ENCODE peak calls at places on chromosomes 12 and 14, in six cellular contexts. One of them, this sample, is unnamed. For H3K4me1, the result is how much of the 10 kb centered on the place peaks cover.

GRCh38 chr14:38527502-38527878 is 271.6 kb upstream of the CLEC14A start:
- DNase-seq in hepatocyte: no peak
- DNase-seq in keratinocyte: no peak
- DNase-seq in fibroblast of lung: no peak
- DNase-seq in left lung: no peak
- DNase-seq in right cardiac atrium: no peak
- DNase-seq in this sample: no peak

GRCh38 chr14:105860615-105861580 is 334.5 kb downstream of the TMEM121 start:
- DNase-seq in keratinocyte: no peak
- DNase-seq in right cardiac atrium: peak
- DNase-seq in fibroblast of lung: no peak
- DNase-seq in hepatocyte: no peak
- DNase-seq in left lung: peak
- DNase-seq in this sample: peak

GRCh38 chr14:21428930-21429329 is 27.0 kb downstream of the CHD8 start:
- DNase-seq in hepatocyte: no peak
- DNase-seq in right cardiac atrium: no peak
- DNase-seq in keratinocyte: no peak
- DNase-seq in left lung: no peak
- DNase-seq in fibroblast of lung: no peak
- DNase-seq in this sample: no peak

GRCh38 chr14:54453252-54453651 is 12.1 kb upstream of the CNIH1 start:
- DNase-seq in hepatocyte: no peak
- DNase-seq in fibroblast of lung: no peak
- DNase-seq in keratinocyte: peak
- DNase-seq in left lung: no peak
- DNase-seq in right cardiac atrium: no peak
- DNase-seq in this sample: no peak

GRCh38 chr14:91399868-91400640 is 17.6 kb downstream of the CCDC88C start:
- DNase-seq in right cardiac atrium: no peak
- DNase-seq in keratinocyte: no peak
- DNase-seq in fibroblast of lung: no peak
- DNase-seq in left lung: no peak
- DNase-seq in hepatocyte: no peak
- DNase-seq in this sample: peak

GRCh38 chr12:120367924-120368788 is 808 bp downstream of the MSI1 start:
- DNase-seq in keratinocyte: no peak
- DNase-seq in hepatocyte: peak
- DNase-seq in fibroblast of lung: peak
- DNase-seq in left lung: no peak
- DNase-seq in right cardiac atrium: peak
- DNase-seq in this sample: no peak

GRCh38 chr12:96720363-96720705 is 186.7 kb upstream of the NEDD1 start:
- DNase-seq in keratinocyte: no peak
- DNase-seq in right cardiac atrium: no peak
- DNase-seq in hepatocyte: peak
- DNase-seq in left lung: no peak
- DNase-seq in fibroblast of lung: no peak
- DNase-seq in this sample: peak

GRCh38 chr14:104641753-104642539 is 37.4 kb upstream of the TMEM179 start:
- DNase-seq in keratinocyte: no peak
- DNase-seq in hepatocyte: no peak
- DNase-seq in left lung: no peak
- DNase-seq in fibroblast of lung: no peak
- DNase-seq in right cardiac atrium: no peak
- DNase-seq in this sample: no peak

GRCh38 chr14:63470877-63471565 is 72.2 kb downstream of the PPP2R5E start:
- DNase-seq in right cardiac atrium: no peak
- DNase-seq in keratinocyte: peak
- DNase-seq in hepatocyte: peak
- DNase-seq in left lung: no peak
- DNase-seq in fibroblast of lung: peak
- DNase-seq in this sample: no peak

GRCh38 chr12:78641837-78642423 is 222.6 kb upstream of the SYT1 start:
- DNase-seq in hepatocyte: no peak
- DNase-seq in right cardiac atrium: no peak
- DNase-seq in fibroblast of lung: peak
- DNase-seq in keratinocyte: no peak
- DNase-seq in left lung: no peak
- DNase-seq in this sample: no peak

GRCh38 chr12:49340095-49340870 is 3.3 kb upstream of the C1QL4 start:
- DNase-seq in fibroblast of lung: no peak
- DNase-seq in keratinocyte: no peak
- DNase-seq in left lung: no peak
- DNase-seq in right cardiac atrium: no peak
- DNase-seq in hepatocyte: no peak
- DNase-seq in this sample: no peak
- H3K4me1 ChIP-seq in fibroblast of lung: under half
- H3K4me1 ChIP-seq in keratinocyte: under half
- H3K4me1 ChIP-seq in left lung: under half
- H3K4me1 ChIP-seq in right cardiac atrium: under half
- H3K4me1 ChIP-seq in hepatocyte: under half
- H3K4me1 ChIP-seq in this sample: under half

DNA sequence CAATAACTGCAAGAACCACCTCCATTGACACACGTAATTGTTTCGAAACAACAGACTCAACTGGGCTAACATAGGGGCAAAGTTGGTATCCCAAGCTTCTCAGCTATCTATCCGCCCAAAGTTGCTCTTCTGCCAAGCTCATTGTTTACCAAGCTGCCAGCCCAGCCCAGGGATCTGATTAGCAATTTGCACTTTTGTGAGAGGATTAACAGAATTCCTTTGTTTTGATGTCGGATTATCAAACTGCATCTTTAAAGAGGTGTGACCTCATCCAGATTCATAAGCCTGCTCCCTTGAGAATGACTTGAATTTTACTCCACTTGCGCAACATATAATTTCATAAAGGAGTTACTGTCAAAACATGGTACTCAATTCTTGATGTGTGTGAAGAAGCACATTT is 430.7 kb upstream of the SOX5 start:
- DNase-seq in hepatocyte: no peak
- DNase-seq in right cardiac atrium: no peak
- DNase-seq in left lung: no peak
- DNase-seq in keratinocyte: no peak
- DNase-seq in fibroblast of lung: no peak
- DNase-seq in this sample: no peak
- H3K27ac ChIP-seq in hepatocyte: no peak
- H3K27ac ChIP-seq in right cardiac atrium: no peak
- H3K27ac ChIP-seq in left lung: no peak
- H3K27ac ChIP-seq in keratinocyte: no peak
- H3K27ac ChIP-seq in fibroblast of lung: no peak
- H3K27ac ChIP-seq in this sample: no peak

GRCh38 chr14:61557262-61557661 is 138.1 kb upstream of the HIF1A start:
- DNase-seq in left lung: no peak
- DNase-seq in hepatocyte: no peak
- DNase-seq in keratinocyte: no peak
- DNase-seq in right cardiac atrium: no peak
- DNase-seq in fibroblast of lung: no peak
- DNase-seq in this sample: no peak
- H3K4me1 ChIP-seq in left lung: under half
- H3K4me1 ChIP-seq in hepatocyte: under half
- H3K4me1 ChIP-seq in keratinocyte: under half
- H3K4me1 ChIP-seq in right cardiac atrium: under half
- H3K4me1 ChIP-seq in fibroblast of lung: under half
- H3K4me1 ChIP-seq in this sample: under half

DNA sequence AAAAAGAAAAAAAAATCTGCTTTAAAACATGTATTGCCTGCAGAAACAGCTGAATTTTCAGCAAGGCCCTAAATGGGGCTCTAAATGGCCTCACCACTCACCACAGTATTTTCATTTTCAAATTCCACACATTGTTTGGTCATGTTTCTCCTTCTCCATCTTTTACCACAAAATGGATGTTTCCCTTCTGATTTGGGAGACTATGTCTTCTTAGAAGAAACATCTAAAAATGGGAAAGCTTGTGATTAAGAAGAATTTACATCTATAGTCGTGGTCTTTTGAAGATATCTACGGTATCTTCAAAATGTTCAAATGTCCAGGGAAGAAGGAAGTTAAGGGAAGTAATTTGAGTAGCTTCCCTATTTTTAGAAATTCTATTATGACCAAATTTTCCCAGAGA is 20.7 kb upstream of the TUBA1C start:
- DNase-seq in right cardiac atrium: no peak
- DNase-seq in fibroblast of lung: peak
- DNase-seq in left lung: no peak
- DNase-seq in hepatocyte: no peak
- DNase-seq in keratinocyte: no peak
- DNase-seq in this sample: no peak
- H3K27ac ChIP-seq in right cardiac atrium: no peak
- H3K27ac ChIP-seq in fibroblast of lung: peak
- H3K27ac ChIP-seq in left lung: no peak
- H3K27ac ChIP-seq in hepatocyte: no peak
- H3K27ac ChIP-seq in keratinocyte: no peak
- H3K27ac ChIP-seq in this sample: no peak

GRCh38 chr12:60182354-60182753 is 586.5 kb downstream of the SLC16A7 start:
- DNase-seq in right cardiac atrium: no peak
- DNase-seq in hepatocyte: no peak
- DNase-seq in left lung: no peak
- DNase-seq in fibroblast of lung: no peak
- DNase-seq in keratinocyte: no peak
- DNase-seq in this sample: no peak

GRCh38 chr12:60184096-60184495 is 588.3 kb downstream of the SLC16A7 start:
- DNase-seq in fibroblast of lung: no peak
- DNase-seq in right cardiac atrium: no peak
- DNase-seq in keratinocyte: no peak
- DNase-seq in left lung: no peak
- DNase-seq in hepatocyte: no peak
- DNase-seq in this sample: no peak

GRCh38 chr12:60185060-60185459 is 589.2 kb downstream of the SLC16A7 start:
- DNase-seq in hepatocyte: no peak
- DNase-seq in left lung: no peak
- DNase-seq in keratinocyte: no peak
- DNase-seq in fibroblast of lung: no peak
- DNase-seq in right cardiac atrium: no peak
- DNase-seq in this sample: no peak

GRCh38 chr12:60176891-60177290 is 581.1 kb downstream of the SLC16A7 start:
- DNase-seq in keratinocyte: no peak
- DNase-seq in hepatocyte: no peak
- DNase-seq in fibroblast of lung: no peak
- DNase-seq in right cardiac atrium: no peak
- DNase-seq in left lung: no peak
- DNase-seq in this sample: no peak

GRCh38 chr12:60180298-60180697 is 584.5 kb downstream of the SLC16A7 start:
- DNase-seq in right cardiac atrium: no peak
- DNase-seq in left lung: no peak
- DNase-seq in hepatocyte: no peak
- DNase-seq in keratinocyte: no peak
- DNase-seq in fibroblast of lung: peak
- DNase-seq in this sample: no peak
- H3K4me1 ChIP-seq in right cardiac atrium: under half
- H3K4me1 ChIP-seq in left lung: under half
- H3K4me1 ChIP-seq in hepatocyte: under half
- H3K4me1 ChIP-seq in keratinocyte: under half
- H3K4me1 ChIP-seq in fibroblast of lung: under half
- H3K4me1 ChIP-seq in this sample: under half

DNA sequence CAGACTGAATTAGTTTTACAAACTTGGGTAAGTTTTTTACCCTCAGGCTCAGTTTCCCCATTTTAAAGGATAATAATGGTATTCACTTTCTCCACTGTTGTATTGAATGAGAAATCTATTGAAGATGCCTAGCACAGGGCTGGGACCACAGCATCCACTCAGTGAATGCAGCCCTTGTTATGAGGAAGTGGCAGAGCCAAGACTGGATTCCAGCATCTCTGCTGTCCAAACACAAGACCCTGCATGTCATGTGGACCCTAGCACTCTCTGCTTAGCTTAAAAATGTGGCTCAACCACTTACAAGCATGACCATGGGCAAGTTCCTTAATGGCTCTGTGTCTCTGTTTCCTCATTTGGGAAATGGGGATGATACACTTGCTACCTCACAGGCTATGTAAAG is 24.1 kb upstream of the TRIM9 start:
- DNase-seq in fibroblast of lung: no peak
- DNase-seq in hepatocyte: no peak
- DNase-seq in right cardiac atrium: no peak
- DNase-seq in left lung: no peak
- DNase-seq in keratinocyte: no peak
- DNase-seq in this sample: no peak
- H3K27ac ChIP-seq in fibroblast of lung: no peak
- H3K27ac ChIP-seq in hepatocyte: no peak
- H3K27ac ChIP-seq in right cardiac atrium: no peak
- H3K27ac ChIP-seq in left lung: no peak
- H3K27ac ChIP-seq in keratinocyte: no peak
- H3K27ac ChIP-seq in this sample: no peak